ENCODE peak calls at places on chromosomes 3 and 15, in seven cellular contexts. M, D, H, N, J, I and Z are unnamed samples.

GRCh38 chr3:42655980-42656679 is 2.6 kb downstream of the ZBTB47 start:
- DNase-seq in J (peak), M (no peak), D (no peak), H (peak), N (peak), I (peak), Z (peak)

GRCh38 chr3:55434789-55435188 is 52.3 kb downstream of the WNT5A start:
- DNase-seq in M (peak), H (no peak), N (no peak), J (no peak), D (no peak), I (peak), Z (peak)

GRCh38 chr3:16472593-16472992 is 40.9 kb downstream of the RFTN1 start:
- DNase-seq in J (no peak), N (no peak), M (no peak), I (no peak), H (no peak), D (no peak), Z (no peak)

GRCh38 chr3:156507285-156507684 is 47.6 kb downstream of the SSR3 start:
- DNase-seq in M (no peak), N (no peak), I (no peak), H (no peak), J (no peak), D (no peak), Z (no peak)

GRCh38 chr3:21407743-21408142 is 343.3 kb downstream of the ZNF385D start:
- DNase-seq in M (no peak), N (no peak), H (no peak), D (no peak), I (no peak), J (no peak), Z (no peak)

GRCh38 chr15:77446840-77447390 is 26.2 kb downstream of the HMG20A start:
- DNase-seq in N (no peak), H (no peak), I (peak), J (no peak), M (no peak), D (no peak), Z (no peak)

GRCh38 chr3:123285066-123285465 is 83.3 kb downstream of the SEC22A start:
- DNase-seq in N (no peak), D (no peak), J (no peak), H (no peak), M (no peak), I (no peak), Z (no peak)

GRCh38 chr3:129248286-129248979 is 973 bp upstream of the COPG1 start:
- DNase-seq in I (no peak), M (no peak), N (no peak), D (no peak), J (no peak), H (no peak), Z (no peak)

GRCh38 chr15:90625037-90625436 is 92.1 kb upstream of the BLM start:
- DNase-seq in M (no peak), J (no peak), D (no peak), I (no peak), N (no peak), H (no peak), Z (no peak)

GRCh38 chr15:99210334-99210733 is 39.0 kb downstream of the TTC23 start:
- DNase-seq in I (peak), J (no peak), N (no peak), D (no peak), H (no peak), M (no peak), Z (no peak)

GRCh38 chr15:89768071-89768500 is 8.0 kb upstream of the MESP2 start:
- DNase-seq in M (peak), D (no peak), I (peak), N (no peak), H (peak), J (peak), Z (no peak)

GRCh38 chr3:67241084-67241483 is 243.0 kb downstream of the KBTBD8 start:
- DNase-seq in M (no peak), D (no peak), I (no peak), H (no peak), N (no peak), J (no peak), Z (no peak)

GRCh38 chr3:31776016-31776415 is 205.0 kb downstream of the OSBPL10 start:
- DNase-seq in H (no peak), D (no peak), I (peak), J (no peak), N (no peak), M (no peak), Z (peak)

GRCh38 chr3:171351676-171352075 is 108.5 kb downstream of the TNIK start:
- DNase-seq in D (no peak), I (peak), H (peak), M (peak), J (peak), N (no peak), Z (peak)

GRCh38 chr3:158765518-158766205 is 33.4 kb upstream of the RARRES1 start:
- DNase-seq in N (no peak), M (peak), I (no peak), D (no peak), H (no peak), J (no peak), Z (no peak)

GRCh38 chr3:153221748-153222162 is 59.7 kb downstream of the RAP2B start:
- DNase-seq in M (peak), I (peak), N (peak), H (peak), D (peak), J (peak), Z (peak)

GRCh38 chr3:58106640-58107039 is 98.4 kb downstream of the FLNB start:
- DNase-seq in I (no peak), N (no peak), M (no peak), J (no peak), H (no peak), D (no peak), Z (no peak)

GRCh38 chr3:111617406-111617805 is 22.3 kb upstream of the ZBED2 start:
- DNase-seq in N (no peak), H (no peak), J (no peak), D (no peak), M (no peak), I (no peak), Z (no peak)

GRCh38 chr3:118863731-118864322 is 170.8 kb downstream of the IGSF11 start:
- DNase-seq in M (no peak), I (no peak), H (no peak), D (no peak), J (no peak), N (no peak), Z (no peak)

GRCh38 chr3:148150141-148150540 is 547.6 kb upstream of the AGTR1 start:
- DNase-seq in N (no peak), J (no peak), H (no peak), I (no peak), M (no peak), D (no peak), Z (no peak)

GRCh38 chr3:16671690-16672089 is 66.5 kb upstream of the DAZL start:
- DNase-seq in M (no peak), D (no peak), N (no peak), H (no peak), J (no peak), I (no peak), Z (no peak)

GRCh38 chr15:51185213-51185619 is 90.5 kb upstream of the TNFAIP8L3 start:
- DNase-seq in H (no peak), N (no peak), M (peak), I (no peak), D (no peak), J (no peak), Z (no peak)

GRCh38 chr3:157608006-157608405 is 104.8 kb upstream of the VEPH1 start:
- DNase-seq in M (no peak), I (no peak), D (no peak), H (no peak), J (no peak), N (no peak), Z (no peak)

GRCh38 chr15:60901647-60902046 is 327.5 kb downstream of the RORA start:
- DNase-seq in H (no peak), N (no peak), M (no peak), I (no peak), D (no peak), J (no peak), Z (no peak)

GRCh38 chr3:97612632-97613031 is 151.9 kb upstream of the ARL6 start:
- DNase-seq in H (no peak), N (no peak), J (no peak), D (no peak), I (no peak), M (no peak), Z (no peak)

GRCh38 chr15:89329329-89330084 is 5.1 kb downstream of the POLG start:
- DNase-seq in N (no peak), I (no peak), H (no peak), M (no peak), D (no peak), J (no peak), Z (no peak)

GRCh38 chr3:15647629-15648167 is 46.2 kb downstream of the BTD start:
- DNase-seq in D (no peak), M (peak), J (peak), H (no peak), I (peak), N (no peak), Z (peak)